ENCODE peak calls at places on chromosomes 12 and 14, in four cellular contexts. One of them, this sample, is unnamed.

GRCh38 chr14:61568572-61569011 is 126.7 kb upstream of the HIF1A start:
- DNase-seq in A549: no peak
- DNase-seq in HepG2: no peak
- DNase-seq in K562: no peak
- DNase-seq in this sample: peak

GRCh38 chr12:67982165-67982563 is 7.1 kb upstream of the IFNG-AS1 start:
- DNase-seq in A549: no peak
- DNase-seq in HepG2: no peak
- DNase-seq in K562: no peak
- DNase-seq in this sample: no peak

GRCh38 chr12:1496162-1496925 is 98.0 kb downstream of the FBXL14 start:
- DNase-seq in A549: no peak
- DNase-seq in HepG2: no peak
- DNase-seq in K562: no peak
- DNase-seq in this sample: no peak

GRCh38 chr14:96204151-96205058 is at the start of gene BDKRB2:
- DNase-seq in A549: peak
- DNase-seq in HepG2: peak
- DNase-seq in K562: no peak
- DNase-seq in this sample: peak

GRCh38 chr12:82593901-82594396 is 92.8 kb upstream of the TMTC2 start:
- DNase-seq in A549: no peak
- DNase-seq in HepG2: no peak
- DNase-seq in K562: no peak
- DNase-seq in this sample: no peak

GRCh38 chr12:89571481-89572190 is 45.8 kb upstream of the POC1B start:
- DNase-seq in A549: no peak
- DNase-seq in HepG2: no peak
- DNase-seq in K562: no peak
- DNase-seq in this sample: no peak

GRCh38 chr14:74933925-74934435 is 10.9 kb upstream of the RPS6KL1 start:
- DNase-seq in A549: no peak
- DNase-seq in HepG2: no peak
- DNase-seq in K562: no peak
- DNase-seq in this sample: no peak

GRCh38 chr12:69840727-69841126 is 15.7 kb downstream of the MYRFL start:
- DNase-seq in A549: no peak
- DNase-seq in HepG2: no peak
- DNase-seq in K562: no peak
- DNase-seq in this sample: no peak

DNA sequence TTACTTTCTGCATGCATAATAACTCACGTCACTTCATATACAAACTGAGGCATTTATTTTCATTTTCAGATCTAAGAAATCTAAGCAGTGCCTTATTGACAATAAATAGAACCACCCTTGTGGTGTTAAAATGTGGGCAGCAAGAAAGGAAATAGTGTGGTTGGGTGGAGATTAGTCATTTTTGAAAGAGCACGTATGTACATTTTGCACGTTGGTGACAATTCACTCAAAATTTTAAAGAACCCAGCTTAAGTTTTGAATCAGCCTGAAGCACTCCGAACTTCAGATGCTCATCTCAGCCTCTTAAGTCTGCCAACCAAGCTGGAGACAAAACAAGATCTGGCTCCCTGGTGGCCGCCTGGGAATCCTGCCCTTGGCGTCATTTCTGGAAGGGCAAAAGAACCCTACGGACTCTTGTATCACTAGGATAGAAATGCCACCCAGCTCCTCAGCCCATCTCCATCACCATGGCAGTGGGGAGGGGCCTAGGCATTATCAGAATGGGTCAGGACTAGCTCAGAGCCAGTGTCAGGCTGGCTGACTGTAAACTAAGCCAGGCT is 89.5 kb upstream of the BCL2L14 start:
- DNase-seq in A549: no peak
- DNase-seq in HepG2: no peak
- DNase-seq in K562: no peak
- DNase-seq in this sample: no peak
- TF ChIP-seq MAX in A549: no peak
- TF ChIP-seq MAX in HepG2: no peak
- TF ChIP-seq MAX in K562: no peak
- TF ChIP-seq MAX in this sample: no peak

GRCh38 chr12:5510251-5510805 is 78.4 kb downstream of the NTF3 start:
- DNase-seq in A549: no peak
- DNase-seq in HepG2: no peak
- DNase-seq in K562: no peak
- DNase-seq in this sample: no peak
- TF ChIP-seq NR3C1 in A549: no peak
- TF ChIP-seq NR3C1 in HepG2: no peak
- TF ChIP-seq NR3C1 in K562: no peak
- TF ChIP-seq NR3C1 in this sample: no peak

DNA sequence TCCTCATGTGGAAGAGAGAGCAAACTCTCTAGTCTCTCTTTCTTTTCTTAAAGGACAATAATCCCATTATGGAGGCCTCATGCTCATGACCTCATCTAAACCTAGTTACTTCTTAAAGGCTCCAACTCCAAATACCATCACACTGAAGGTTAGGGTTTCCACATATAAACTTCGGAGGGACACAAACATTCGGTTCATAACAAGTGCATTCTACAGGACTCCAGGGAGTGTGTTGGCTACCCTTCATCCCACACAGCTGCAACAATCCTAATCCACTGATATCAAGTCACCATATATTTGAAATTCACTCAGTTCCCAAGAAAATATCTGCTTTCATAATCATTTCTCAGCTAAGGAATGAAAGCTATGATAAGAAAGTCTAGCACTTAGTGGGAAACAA is 265.9 kb upstream of the PLEKHG7 start:
- DNase-seq in A549: no peak
- DNase-seq in HepG2: no peak
- DNase-seq in K562: no peak
- DNase-seq in this sample: no peak
- TF ChIP-seq MAX in A549: no peak
- TF ChIP-seq MAX in HepG2: no peak
- TF ChIP-seq MAX in K562: no peak
- TF ChIP-seq MAX in this sample: no peak

GRCh38 chr12:132033627-132034026 is 83.9 kb downstream of the EP400 start:
- DNase-seq in A549: no peak
- DNase-seq in HepG2: no peak
- DNase-seq in K562: no peak
- DNase-seq in this sample: no peak

GRCh38 chr12:132029503-132030300 is 80.0 kb downstream of the EP400 start:
- DNase-seq in A549: no peak
- DNase-seq in HepG2: no peak
- DNase-seq in K562: no peak
- DNase-seq in this sample: no peak

GRCh38 chr12:132028111-132028510 is 78.4 kb downstream of the EP400 start:
- DNase-seq in A549: no peak
- DNase-seq in HepG2: no peak
- DNase-seq in K562: no peak
- DNase-seq in this sample: no peak

GRCh38 chr12:132027636-132028035 is 77.9 kb downstream of the EP400 start:
- DNase-seq in A549: no peak
- DNase-seq in HepG2: no peak
- DNase-seq in K562: no peak
- DNase-seq in this sample: no peak

GRCh38 chr12:132030367-132031038 is 80.8 kb downstream of the EP400 start:
- DNase-seq in A549: no peak
- DNase-seq in HepG2: no peak
- DNase-seq in K562: no peak
- DNase-seq in this sample: no peak
- TF ChIP-seq NR3C1 in A549: no peak
- TF ChIP-seq NR3C1 in HepG2: no peak
- TF ChIP-seq NR3C1 in K562: no peak
- TF ChIP-seq NR3C1 in this sample: no peak

GRCh38 chr14:54640480-54640879 is 73.6 kb downstream of the SAMD4A start:
- DNase-seq in A549: no peak
- DNase-seq in HepG2: no peak
- DNase-seq in K562: no peak
- DNase-seq in this sample: no peak
- TF ChIP-seq MAX in A549: no peak
- TF ChIP-seq MAX in HepG2: no peak
- TF ChIP-seq MAX in K562: no peak
- TF ChIP-seq MAX in this sample: no peak

GRCh38 chr14:25006961-25007795 is 42.8 kb downstream of the STXBP6 start:
- DNase-seq in A549: peak
- DNase-seq in HepG2: peak
- DNase-seq in K562: no peak
- DNase-seq in this sample: no peak
- TF ChIP-seq NR3C1 in A549: no peak
- TF ChIP-seq NR3C1 in HepG2: no peak
- TF ChIP-seq NR3C1 in K562: no peak
- TF ChIP-seq NR3C1 in this sample: no peak

This sample was measured in WTC11.